ENCODE peak calls at places on chromosome 6, in seven cellular contexts. One of them, this sample, is unnamed.

GRCh38 chr6:169839898-169840631 is 88.6 kb downstream of the ERMARD start:
- DNase-seq in WTC11: no peak
- DNase-seq in K562: no peak
- DNase-seq in NCI-H1105: no peak
- DNase-seq in H9: peak; percentile 12
- DNase-seq in ELR: no peak
- DNase-seq in GM12865: no peak
- DNase-seq in this sample: no peak

GRCh38 chr6:33166811-33167210 is 25.5 kb downstream of the COL11A2 start:
- DNase-seq in WTC11: no peak
- DNase-seq in K562: no peak
- DNase-seq in NCI-H1105: no peak
- DNase-seq in H9: no peak
- DNase-seq in ELR: no peak
- DNase-seq in GM12865: no peak
- DNase-seq in this sample: no peak

GRCh38 chr6:34522740-34523139 is 33.4 kb downstream of the SPDEF start:
- DNase-seq in WTC11: peak; percentile 7
- DNase-seq in K562: no peak
- DNase-seq in NCI-H1105: no peak
- DNase-seq in H9: no peak
- DNase-seq in ELR: no peak
- DNase-seq in GM12865: no peak
- DNase-seq in this sample: no peak

GRCh38 chr6:132713355-132714134 is at the start of gene VNN1:
- DNase-seq in WTC11: no peak
- DNase-seq in K562: no peak
- DNase-seq in NCI-H1105: no peak
- DNase-seq in H9: no peak
- DNase-seq in ELR: no peak
- DNase-seq in GM12865: no peak
- DNase-seq in this sample: no peak

GRCh38 chr6:109455502-109456282 is at the start of gene MICAL1:
- DNase-seq in WTC11: peak; percentile 66
- DNase-seq in K562: peak; percentile 89
- DNase-seq in NCI-H1105: peak; percentile 77
- DNase-seq in H9: peak; percentile 83
- DNase-seq in ELR: peak; percentile 76
- DNase-seq in GM12865: peak; percentile 96
- DNase-seq in this sample: peak; percentile 89

GRCh38 chr6:136968831-136969230 is 46.7 kb downstream of the SLC35D3 start:
- DNase-seq in WTC11: no peak
- DNase-seq in K562: no peak
- DNase-seq in NCI-H1105: no peak
- DNase-seq in H9: no peak
- DNase-seq in ELR: no peak
- DNase-seq in GM12865: no peak
- DNase-seq in this sample: no peak

GRCh38 chr6:104828478-104828877 is 31.2 kb downstream of the HACE1 start:
- DNase-seq in WTC11: no peak
- DNase-seq in K562: no peak
- DNase-seq in NCI-H1105: no peak
- DNase-seq in H9: no peak
- DNase-seq in ELR: no peak
- DNase-seq in GM12865: no peak
- DNase-seq in this sample: no peak

GRCh38 chr6:170584954-170585498 is 589 bp upstream of the PDCD2 start:
- DNase-seq in WTC11: peak; percentile 15
- DNase-seq in K562: no peak
- DNase-seq in NCI-H1105: no peak
- DNase-seq in H9: peak; percentile 56
- DNase-seq in ELR: no peak
- DNase-seq in GM12865: no peak
- DNase-seq in this sample: peak; percentile 75

GRCh38 chr6:55925292-55925691 is 49.9 kb upstream of the BMP5 start:
- DNase-seq in WTC11: no peak
- DNase-seq in K562: no peak
- DNase-seq in NCI-H1105: no peak
- DNase-seq in H9: no peak
- DNase-seq in ELR: peak; percentile 95
- DNase-seq in GM12865: no peak
- DNase-seq in this sample: no peak

GRCh38 chr6:27145731-27146455 is 101.6 kb upstream of the PRSS16 start:
- DNase-seq in WTC11: peak; percentile 26
- DNase-seq in K562: peak; percentile 35
- DNase-seq in NCI-H1105: peak; percentile 92
- DNase-seq in H9: peak; percentile 77
- DNase-seq in ELR: peak; percentile 94
- DNase-seq in GM12865: peak; percentile 95
- DNase-seq in this sample: peak; percentile 96

GRCh38 chr6:46626228-46626909 is 26.2 kb downstream of the CYP39A1 start:
- DNase-seq in WTC11: no peak
- DNase-seq in K562: no peak
- DNase-seq in NCI-H1105: peak; percentile 20
- DNase-seq in H9: no peak
- DNase-seq in ELR: peak; percentile 62
- DNase-seq in GM12865: peak; percentile 41
- DNase-seq in this sample: peak; percentile 3

GRCh38 chr6:1240766-1241165 is 71.1 kb upstream of the FOXQ1 start:
- DNase-seq in WTC11: no peak
- DNase-seq in K562: no peak
- DNase-seq in NCI-H1105: no peak
- DNase-seq in H9: no peak
- DNase-seq in ELR: peak; percentile 49
- DNase-seq in GM12865: no peak
- DNase-seq in this sample: no peak

GRCh38 chr6:54990001-54990400 is 143.4 kb downstream of the FAM83B start:
- DNase-seq in WTC11: no peak
- DNase-seq in K562: no peak
- DNase-seq in NCI-H1105: no peak
- DNase-seq in H9: no peak
- DNase-seq in ELR: peak; percentile 10
- DNase-seq in GM12865: no peak
- DNase-seq in this sample: peak; percentile 4

GRCh38 chr6:75205776-75206334 is at the start of gene COL12A1:
- DNase-seq in WTC11: peak; percentile 74
- DNase-seq in K562: no peak
- DNase-seq in NCI-H1105: peak; percentile 44
- DNase-seq in H9: peak; percentile 78
- DNase-seq in ELR: peak; percentile 99
- DNase-seq in GM12865: no peak
- DNase-seq in this sample: peak; percentile 65

GRCh38 chr6:157962601-157963084 is 19.0 kb upstream of the SYNJ2 start:
- DNase-seq in WTC11: no peak
- DNase-seq in K562: peak; percentile 57
- DNase-seq in NCI-H1105: no peak
- DNase-seq in H9: no peak
- DNase-seq in ELR: peak; percentile 63
- DNase-seq in GM12865: no peak
- DNase-seq in this sample: no peak

GRCh38 chr6:29739136-29739881 is 16.1 kb downstream of the HLA-F start:
- DNase-seq in WTC11: no peak
- DNase-seq in K562: no peak
- DNase-seq in NCI-H1105: no peak
- DNase-seq in H9: no peak
- DNase-seq in ELR: no peak
- DNase-seq in GM12865: no peak
- DNase-seq in this sample: no peak

GRCh38 chr6:11040134-11040533 is 4.0 kb downstream of the ELOVL2 start:
- DNase-seq in WTC11: no peak
- DNase-seq in K562: no peak
- DNase-seq in NCI-H1105: no peak
- DNase-seq in H9: no peak
- DNase-seq in ELR: no peak
- DNase-seq in GM12865: no peak
- DNase-seq in this sample: no peak

GRCh38 chr6:93678841-93679454 is 259.6 kb upstream of the EPHA7 start:
- DNase-seq in WTC11: no peak
- DNase-seq in K562: no peak
- DNase-seq in NCI-H1105: no peak
- DNase-seq in H9: no peak
- DNase-seq in ELR: no peak
- DNase-seq in GM12865: no peak
- DNase-seq in this sample: no peak

GRCh38 chr6:95923518-95923917 is 92.3 kb upstream of the FUT9 start:
- DNase-seq in WTC11: peak; percentile 53
- DNase-seq in K562: peak; percentile 12
- DNase-seq in NCI-H1105: no peak
- DNase-seq in H9: peak; percentile 39
- DNase-seq in ELR: peak; percentile 1
- DNase-seq in GM12865: peak; percentile 37
- DNase-seq in this sample: peak; percentile 26

GRCh38 chr6:159862103-159862502 is 28.7 kb upstream of the MAS1 start:
- DNase-seq in WTC11: no peak
- DNase-seq in K562: no peak
- DNase-seq in NCI-H1105: no peak
- DNase-seq in H9: no peak
- DNase-seq in ELR: no peak
- DNase-seq in GM12865: no peak
- DNase-seq in this sample: no peak

GRCh38 chr6:166313255-166314070 is 5.3 kb upstream of the PRR18 start:
- DNase-seq in WTC11: peak; percentile 67
- DNase-seq in K562: peak; percentile 82
- DNase-seq in NCI-H1105: peak; percentile 40
- DNase-seq in H9: peak; percentile 75
- DNase-seq in ELR: peak; percentile 61
- DNase-seq in GM12865: peak; percentile 57
- DNase-seq in this sample: peak; percentile 17

GRCh38 chr6:36788768-36789167 is 50.5 kb downstream of the CPNE5 start:
- DNase-seq in WTC11: no peak
- DNase-seq in K562: no peak
- DNase-seq in NCI-H1105: no peak
- DNase-seq in H9: no peak
- DNase-seq in ELR: peak; percentile 38
- DNase-seq in GM12865: no peak
- DNase-seq in this sample: no peak

GRCh38 chr6:157513004-157513603 is 132.1 kb downstream of the ZDHHC14 start:
- DNase-seq in WTC11: no peak
- DNase-seq in K562: no peak
- DNase-seq in NCI-H1105: no peak
- DNase-seq in H9: no peak
- DNase-seq in ELR: no peak
- DNase-seq in GM12865: no peak
- DNase-seq in this sample: peak; percentile 79

GRCh38 chr6:30990422-30991086 is 7.0 kb downstream of the MUC21 start:
- DNase-seq in WTC11: no peak
- DNase-seq in K562: no peak
- DNase-seq in NCI-H1105: no peak
- DNase-seq in H9: peak; percentile 31
- DNase-seq in ELR: peak; percentile 13
- DNase-seq in GM12865: peak; percentile 20
- DNase-seq in this sample: no peak

GRCh38 chr6:158387036-158387435 is 74.8 kb downstream of the TULP4 start:
- DNase-seq in WTC11: no peak
- DNase-seq in K562: no peak
- DNase-seq in NCI-H1105: no peak
- DNase-seq in H9: no peak
- DNase-seq in ELR: peak; percentile 15
- DNase-seq in GM12865: peak; percentile 38
- DNase-seq in this sample: no peak

GRCh38 chr6:19988555-19988954 is 151.4 kb downstream of the ID4 start:
- DNase-seq in WTC11: no peak
- DNase-seq in K562: no peak
- DNase-seq in NCI-H1105: no peak
- DNase-seq in H9: no peak
- DNase-seq in ELR: peak; percentile 23
- DNase-seq in GM12865: peak; percentile 11
- DNase-seq in this sample: no peak

GRCh38 chr6:37170273-37171140 is 555 bp downstream of the PIM1 start:
- DNase-seq in WTC11: peak; percentile 70
- DNase-seq in K562: peak; percentile 51
- DNase-seq in NCI-H1105: peak; percentile 22
- DNase-seq in H9: peak; percentile 60
- DNase-seq in ELR: peak; percentile 72
- DNase-seq in GM12865: peak; percentile 68
- DNase-seq in this sample: peak; percentile 84

GRCh38 chr6:157068691-157069228 is 254.6 kb downstream of the TMEM242 start:
- DNase-seq in WTC11: no peak
- DNase-seq in K562: no peak
- DNase-seq in NCI-H1105: no peak
- DNase-seq in H9: no peak
- DNase-seq in ELR: peak; percentile 63
- DNase-seq in GM12865: peak; percentile 89
- DNase-seq in this sample: no peak

This sample was measured in NCI-H1417.